ENCODE peak calls at places on chromosomes 4 and X, in five cellular contexts. One of them, this sample, is unnamed. For H3K4me1 and H3K9me3, the result is how much of the 10 kb centered on the place peaks cover.

GRCh38 chr4:186701273-186701672 is 22.4 kb downstream of the FAT1 start:
- DNase-seq in thyroid gland: peak
- DNase-seq in pancreas: no peak
- DNase-seq in heart left ventricle: peak
- DNase-seq in Karpas-422: no peak
- DNase-seq in this sample: no peak

GRCh38 chr4:185004562-185005208 is 13.6 kb upstream of the HELT start:
- DNase-seq in Karpas-422: no peak
- DNase-seq in pancreas: peak
- DNase-seq in thyroid gland: peak
- DNase-seq in heart left ventricle: peak
- DNase-seq in this sample: peak

GRCh38 chrX:115679460-115679859 is 118.5 kb downstream of the PLS3 start:
- DNase-seq in pancreas: no peak
- DNase-seq in thyroid gland: no peak
- DNase-seq in heart left ventricle: no peak
- DNase-seq in Karpas-422: peak
- DNase-seq in this sample: no peak

GRCh38 chrX:104112326-104112951 is at the start of gene ZCCHC18:
- DNase-seq in thyroid gland: peak
- DNase-seq in pancreas: no peak
- DNase-seq in Karpas-422: peak
- DNase-seq in heart left ventricle: peak
- DNase-seq in this sample: peak

GRCh38 chrX:41002021-41002420 is 83.2 kb upstream of the USP9X start:
- DNase-seq in heart left ventricle: no peak
- DNase-seq in Karpas-422: no peak
- DNase-seq in pancreas: peak
- DNase-seq in thyroid gland: no peak
- DNase-seq in this sample: no peak

GRCh38 chr4:92535599-92535998 is 231.8 kb downstream of the GRID2 start:
- DNase-seq in heart left ventricle: no peak
- DNase-seq in thyroid gland: no peak
- DNase-seq in pancreas: no peak
- DNase-seq in Karpas-422: no peak
- DNase-seq in this sample: no peak

GRCh38 chr4:139452000-139452399 is 1.9 kb upstream of the RAB33B start:
- DNase-seq in pancreas: no peak
- DNase-seq in heart left ventricle: no peak
- DNase-seq in thyroid gland: no peak
- DNase-seq in Karpas-422: no peak
- DNase-seq in this sample: no peak

GRCh38 chr4:57137261-57137660 is 27.1 kb upstream of the IGFBP7 start:
- DNase-seq in heart left ventricle: no peak
- DNase-seq in Karpas-422: no peak
- DNase-seq in pancreas: no peak
- DNase-seq in thyroid gland: no peak
- DNase-seq in this sample: no peak

GRCh38 chr4:169383724-169384123 is 113.0 kb upstream of the SH3RF1 start:
- DNase-seq in Karpas-422: no peak
- DNase-seq in pancreas: no peak
- DNase-seq in thyroid gland: no peak
- DNase-seq in heart left ventricle: no peak
- DNase-seq in this sample: no peak

GRCh38 chr4:8171941-8172924 is 13.6 kb upstream of the ABLIM2 start:
- DNase-seq in thyroid gland: no peak
- DNase-seq in Karpas-422: no peak
- DNase-seq in pancreas: no peak
- DNase-seq in heart left ventricle: no peak
- DNase-seq in this sample: no peak

GRCh38 chrX:149540133-149540620 is 635 bp upstream of the EOLA1 start:
- DNase-seq in heart left ventricle: peak
- DNase-seq in Karpas-422: peak
- DNase-seq in pancreas: peak
- DNase-seq in thyroid gland: peak
- DNase-seq in this sample: peak

GRCh38 chr4:8159522-8160232 is 1.1 kb upstream of the ABLIM2 start:
- DNase-seq in pancreas: peak
- DNase-seq in heart left ventricle: peak
- DNase-seq in Karpas-422: no peak
- DNase-seq in thyroid gland: no peak
- DNase-seq in this sample: no peak

GRCh38 chr4:3655485-3656429 is 110.4 kb upstream of the ADRA2C start:
- DNase-seq in Karpas-422: no peak
- DNase-seq in pancreas: no peak
- DNase-seq in thyroid gland: no peak
- DNase-seq in heart left ventricle: no peak
- DNase-seq in this sample: no peak

GRCh38 chr4:3660086-3660927 is 105.9 kb upstream of the ADRA2C start:
- DNase-seq in thyroid gland: no peak
- DNase-seq in pancreas: peak
- DNase-seq in Karpas-422: no peak
- DNase-seq in heart left ventricle: no peak
- DNase-seq in this sample: no peak

GRCh38 chr4:3659131-3659530 is 107.1 kb upstream of the ADRA2C start:
- DNase-seq in heart left ventricle: no peak
- DNase-seq in thyroid gland: no peak
- DNase-seq in Karpas-422: no peak
- DNase-seq in pancreas: no peak
- DNase-seq in this sample: no peak

GRCh38 chr4:3656441-3657376 is 109.5 kb upstream of the ADRA2C start:
- DNase-seq in heart left ventricle: no peak
- DNase-seq in thyroid gland: no peak
- DNase-seq in pancreas: no peak
- DNase-seq in Karpas-422: no peak
- DNase-seq in this sample: no peak

GRCh38 chr4:3657917-3658913 is 108.0 kb upstream of the ADRA2C start:
- DNase-seq in thyroid gland: no peak
- DNase-seq in Karpas-422: no peak
- DNase-seq in heart left ventricle: no peak
- DNase-seq in pancreas: no peak
- DNase-seq in this sample: peak
- H3K4me1 ChIP-seq in thyroid gland: under half
- H3K4me1 ChIP-seq in Karpas-422: under half
- H3K4me1 ChIP-seq in heart left ventricle: under half
- H3K4me1 ChIP-seq in pancreas: under half
- H3K4me1 ChIP-seq in this sample: under half

DNA sequence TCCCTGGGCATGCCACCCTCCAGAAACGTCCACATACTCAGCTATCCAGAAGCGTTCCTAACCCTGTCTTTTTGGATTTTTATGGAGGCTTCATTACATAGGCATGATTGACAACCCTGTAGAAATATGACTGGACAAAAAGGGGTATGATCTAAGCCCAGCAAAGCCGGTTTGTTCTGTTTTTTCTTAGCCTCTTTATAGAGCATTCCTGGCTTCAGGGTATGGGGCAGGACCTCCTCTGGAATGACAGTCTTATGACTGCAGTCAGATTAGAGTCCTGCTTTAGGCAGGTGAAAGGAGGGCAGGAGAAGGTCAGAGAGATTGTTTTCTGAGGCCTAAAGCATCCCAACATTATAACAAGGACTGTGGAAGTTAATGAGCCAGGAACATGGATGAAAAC is 137.4 kb downstream of the DCLK2 start:
- DNase-seq in Karpas-422: no peak
- DNase-seq in heart left ventricle: no peak
- DNase-seq in thyroid gland: no peak
- DNase-seq in pancreas: no peak
- DNase-seq in this sample: no peak
- H3K9me3 ChIP-seq in Karpas-422: under half
- H3K9me3 ChIP-seq in heart left ventricle: under half
- H3K9me3 ChIP-seq in thyroid gland: under half
- H3K9me3 ChIP-seq in pancreas: under half
- H3K9me3 ChIP-seq in this sample: under half

GRCh38 chr4:181528570-181529184 is 714.5 kb upstream of the TENM3 start:
- DNase-seq in heart left ventricle: peak
- DNase-seq in Karpas-422: peak
- DNase-seq in thyroid gland: peak
- DNase-seq in pancreas: peak
- DNase-seq in this sample: peak
- H3K4me1 ChIP-seq in heart left ventricle: under half
- H3K4me1 ChIP-seq in Karpas-422: under half
- H3K4me1 ChIP-seq in thyroid gland: under half
- H3K4me1 ChIP-seq in pancreas: under half
- H3K4me1 ChIP-seq in this sample: under half

DNA sequence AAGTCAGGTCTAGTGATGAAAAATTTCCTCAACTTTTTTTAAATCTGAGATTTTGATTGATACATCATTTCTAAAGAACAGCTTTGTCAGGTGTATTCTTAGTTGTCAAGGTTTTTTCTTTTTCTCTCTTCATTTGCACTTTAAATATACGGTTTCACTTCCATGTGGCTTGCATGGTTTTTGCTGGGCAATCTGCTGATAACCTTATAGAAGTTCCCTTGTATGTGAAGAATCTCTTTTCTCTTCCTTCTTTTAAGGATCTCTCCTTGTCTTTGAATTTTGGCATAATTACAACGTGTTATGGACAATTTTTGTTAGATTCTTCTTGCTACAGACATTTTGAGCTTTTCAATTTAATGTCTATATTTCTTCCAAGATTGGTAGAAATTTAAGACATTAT is 76.4 kb downstream of the ZNF721 start:
- DNase-seq in pancreas: no peak
- DNase-seq in Karpas-422: no peak
- DNase-seq in thyroid gland: no peak
- DNase-seq in heart left ventricle: no peak
- DNase-seq in this sample: no peak
- H3K9me3 ChIP-seq in pancreas: under half
- H3K9me3 ChIP-seq in Karpas-422: half or more
- H3K9me3 ChIP-seq in thyroid gland: under half
- H3K9me3 ChIP-seq in heart left ventricle: half or more
- H3K9me3 ChIP-seq in this sample: half or more

DNA sequence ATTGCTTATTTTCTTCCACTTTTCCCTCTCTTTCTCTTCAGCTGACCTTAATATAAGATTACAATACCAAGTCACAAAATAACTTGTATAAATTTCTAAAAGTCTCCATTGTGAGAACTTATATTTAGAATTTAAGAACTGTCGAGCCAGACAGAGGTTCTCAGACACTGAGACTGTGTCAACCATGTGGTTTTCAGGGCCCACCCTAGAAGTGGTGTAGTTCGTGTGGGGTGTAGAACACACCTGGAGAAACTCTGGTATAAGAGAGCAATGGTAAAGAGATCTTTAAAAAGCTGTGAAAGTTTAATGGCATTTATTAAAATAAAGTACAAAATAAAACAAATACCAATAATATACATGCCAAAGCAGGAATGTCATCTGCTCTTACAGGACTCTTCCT is 19.7 kb downstream of the CPEB2 start:
- DNase-seq in pancreas: no peak
- DNase-seq in Karpas-422: no peak
- DNase-seq in thyroid gland: no peak
- DNase-seq in heart left ventricle: no peak
- DNase-seq in this sample: no peak
- H3K4me1 ChIP-seq in pancreas: under half
- H3K4me1 ChIP-seq in Karpas-422: under half
- H3K4me1 ChIP-seq in thyroid gland: under half
- H3K4me1 ChIP-seq in heart left ventricle: under half
- H3K4me1 ChIP-seq in this sample: under half

GRCh38 chr4:147233-147632 is 22.9 kb downstream of the ZNF718 start:
- DNase-seq in thyroid gland: no peak
- DNase-seq in pancreas: no peak
- DNase-seq in Karpas-422: no peak
- DNase-seq in heart left ventricle: no peak
- DNase-seq in this sample: no peak
- H3K9me3 ChIP-seq in thyroid gland: under half
- H3K9me3 ChIP-seq in pancreas: under half
- H3K9me3 ChIP-seq in Karpas-422: half or more
- H3K9me3 ChIP-seq in heart left ventricle: half or more
- H3K9me3 ChIP-seq in this sample: under half

GRCh38 chrX:66553973-66554372 is 84.9 kb downstream of the EDA2R start:
- DNase-seq in Karpas-422: no peak
- DNase-seq in heart left ventricle: no peak
- DNase-seq in pancreas: no peak
- DNase-seq in thyroid gland: no peak
- DNase-seq in this sample: no peak
- H3K4me1 ChIP-seq in Karpas-422: under half
- H3K4me1 ChIP-seq in heart left ventricle: under half
- H3K4me1 ChIP-seq in pancreas: under half
- H3K4me1 ChIP-seq in thyroid gland: under half
- H3K4me1 ChIP-seq in this sample: under half

GRCh38 chr4:49063670-49064069 is 77.6 kb downstream of the CWH43 start:
- DNase-seq in thyroid gland: no peak
- DNase-seq in heart left ventricle: no peak
- DNase-seq in Karpas-422: no peak
- DNase-seq in pancreas: no peak
- DNase-seq in this sample: no peak
- H3K9me3 ChIP-seq in thyroid gland: under half
- H3K9me3 ChIP-seq in heart left ventricle: under half
- H3K9me3 ChIP-seq in Karpas-422: under half
- H3K9me3 ChIP-seq in pancreas: under half
- H3K9me3 ChIP-seq in this sample: under half